ENCODE peak calls at places on chromosomes 4 and X, in six cellular contexts. Q is mesothelial cell of epicardium; L is CD4-positive, alpha-beta T cell; X is endodermal cell; P is stimulated activated CD4-positive, alpha-beta T cell treated with anti-CD3 and anti-CD28 coated beads, Interleukin-4, amount 100 ng/mL, for 48 hours; F is CD4-positive, alpha-beta memory T cell. S is an unnamed sample.
A peak's percentile ranks its signal among the peaks of the same experiment; 100 is the strongest.

GRCh38 chr4:2944091-2944482 is 19.1 kb downstream of the NOP14 start:
- DNase-seq in P (no peak), Q (no peak), L (no peak), F (no peak), X (peak; percentile 28), S (no peak)

GRCh38 chrX:44503550-44503949 is 39.1 kb downstream of the FUNDC1 start:
- DNase-seq in Q (no peak), P (no peak), F (no peak), L (no peak), X (no peak), S (no peak)

GRCh38 chrX:134933911-134934310 is 56.9 kb upstream of the SMIM10 start:
- DNase-seq in Q (no peak), F (no peak), X (no peak), P (no peak), L (no peak), S (no peak)

GRCh38 chr4:23930750-23931488 is 41.1 kb upstream of the PPARGC1A start:
- DNase-seq in P (no peak), Q (no peak), F (no peak), X (peak; percentile 73), L (no peak), S (no peak)

GRCh38 chrX:43166874-43167273 is 388.9 kb upstream of the PPP1R2C start:
- DNase-seq in P (no peak), L (no peak), F (no peak), X (no peak), Q (no peak), S (no peak)

GRCh38 chr4:138488527-138488926 is 246.4 kb upstream of the SLC7A11 start:
- DNase-seq in Q (no peak), F (no peak), L (no peak), P (no peak), X (no peak), S (no peak)

GRCh38 chr4:137819964-137820383 is 287.7 kb upstream of the PCDH18 start:
- DNase-seq in P (no peak), X (peak; percentile 76), L (no peak), F (no peak), Q (no peak), S (peak; percentile 13)

GRCh38 chr4:176775326-176775725 is 17.4 kb downstream of the VEGFC start:
- DNase-seq in F (no peak), P (no peak), X (no peak), Q (no peak), L (no peak), S (no peak)

GRCh38 chr4:104747635-104748034 is 252.9 kb upstream of the CXXC4 start:
- DNase-seq in P (no peak), L (no peak), F (no peak), X (no peak), Q (no peak), S (no peak)

GRCh38 chrX:77785400-77785745 is 643 bp downstream of the ATRX start:
- DNase-seq in F (no peak), X (peak; percentile 59), P (no peak), L (no peak), Q (no peak), S (no peak)

GRCh38 chrX:104310084-104310483 is 55.4 kb upstream of the ESX1 start:
- DNase-seq in F (no peak), Q (no peak), P (no peak), X (no peak), L (no peak), S (no peak)

GRCh38 chrX:153420851-153421599 is 9.8 kb downstream of the ZFP92 start:
- DNase-seq in Q (no peak), X (no peak), F (no peak), L (no peak), P (no peak), S (no peak)

GRCh38 chr4:141571368-141571767 is 65.0 kb upstream of the IL15 start:
- DNase-seq in P (no peak), F (no peak), L (no peak), Q (no peak), X (no peak), S (no peak)

GRCh38 chr4:152997771-152998487 is 61.8 kb downstream of the FHDC1 start:
- DNase-seq in F (no peak), P (no peak), L (no peak), Q (no peak), X (no peak), S (no peak)

GRCh38 chr4:38461342-38461741 is 202.7 kb upstream of the KLF3 start:
- DNase-seq in P (no peak), X (no peak), F (no peak), Q (no peak), L (no peak), S (no peak)

GRCh38 chrX:104172788-104173187 is 6.5 kb downstream of the FAM199X start:
- DNase-seq in F (no peak), X (no peak), L (no peak), P (no peak), Q (no peak), S (no peak)

GRCh38 chr4:160283081-160283480 is 1180.2 kb downstream of the RAPGEF2 start:
- DNase-seq in L (no peak), P (no peak), X (no peak), F (no peak), Q (no peak), S (no peak)

GRCh38 chrX:7077241-7077909 is 70.1 kb upstream of the STS start:
- DNase-seq in P (no peak), F (no peak), X (no peak), Q (no peak), L (no peak), S (no peak)

GRCh38 chr4:17103231-17103630 is 204.8 kb upstream of the LDB2 start:
- DNase-seq in F (no peak), L (no peak), X (no peak), Q (no peak), P (no peak), S (no peak)

GRCh38 chr4:3283916-3284315 is 8.9 kb upstream of the RGS12 start:
- DNase-seq in F (no peak), P (no peak), L (no peak), Q (no peak), X (no peak), S (no peak)

GRCh38 chrX:140733766-140734342 is 24.3 kb downstream of the LINC00632 start:
- DNase-seq in F (no peak), X (peak; percentile 58), P (no peak), L (no peak), Q (no peak), S (no peak)

GRCh38 chrX:3181846-3182245 is 140.6 kb downstream of the ARSF start:
- DNase-seq in Q (no peak), F (no peak), X (no peak), L (no peak), P (no peak), S (no peak)

GRCh38 chrX:141402897-141403610 is 160.7 kb upstream of the SPANXC start:
- DNase-seq in P (no peak), L (no peak), F (peak; percentile 5), Q (no peak), X (no peak), S (no peak)

GRCh38 chrX:108516184-108516583 is 76.5 kb downstream of the COL4A5 start:
- DNase-seq in X (no peak), Q (no peak), P (no peak), F (no peak), L (no peak), S (peak; percentile 2)

GRCh38 chr4:7876096-7876993 is 63.3 kb downstream of the AFAP1 start:
- DNase-seq in L (peak; percentile 54), P (no peak), F (peak; percentile 45), X (peak; percentile 83), Q (no peak), S (no peak)